ENCODE peak calls at places on chromosomes 4 and X, in nine cellular contexts. O, F, Z, H, S, A, C, V and U are unnamed samples.

GRCh38 chr4:149549911-149550310 is 265.7 kb downstream of the IQCM start:
- DNase-seq in O (no peak), F (no peak), Z (no peak), H (no peak), S (no peak), A (peak; percentile 16), C (no peak), V (no peak), U (no peak)

GRCh38 chr4:183171484-183172267 is 72.6 kb downstream of the WWC2 start:
- DNase-seq in O (no peak), F (no peak), Z (no peak), H (no peak), S (no peak), A (no peak), C (no peak), V (no peak), U (no peak)

GRCh38 chr4:61543976-61544375 is 343.9 kb downstream of the ADGRL3 start:
- DNase-seq in O (no peak), F (no peak), Z (no peak), H (no peak), S (no peak), A (no peak), C (no peak), V (no peak), U (no peak)

GRCh38 chr4:102815981-102816380 is 11.4 kb downstream of the UBE2D3 start:
- DNase-seq in O (no peak), F (no peak), Z (no peak), H (no peak), S (no peak), A (no peak), C (no peak), V (no peak), U (no peak)

GRCh38 chrX:138886769-138887168 is 175.3 kb upstream of the FGF13 start:
- DNase-seq in O (no peak), F (no peak), Z (no peak), H (no peak), S (no peak), A (no peak), C (no peak), V (no peak), U (peak; percentile 22)

GRCh38 chr4:10119263-10119662 is 2.7 kb upstream of the WDR1 start:
- DNase-seq in O (no peak), F (no peak), Z (no peak), H (no peak), S (no peak), A (no peak), C (no peak), V (no peak), U (no peak)

GRCh38 chr4:6751611-6752485 is 30.7 kb upstream of the KIAA0232 start:
- DNase-seq in O (no peak), F (no peak), Z (no peak), H (no peak), S (no peak), A (no peak), C (no peak), V (no peak), U (no peak)

GRCh38 chrX:109294097-109294815 is 187.6 kb downstream of the GUCY2F start:
- DNase-seq in O (no peak), F (no peak), Z (no peak), H (no peak), S (no peak), A (no peak), C (no peak), V (no peak), U (no peak)

GRCh38 chr4:2413821-2414610 is 4.4 kb downstream of the ZFYVE28 start:
- DNase-seq in O (no peak), F (no peak), Z (no peak), H (no peak), S (peak; percentile 69), A (no peak), C (peak; percentile 38), V (no peak), U (no peak)

GRCh38 chrX:52979568-52979967 is 21.2 kb upstream of the FAM156A start:
- DNase-seq in O (no peak), F (no peak), Z (peak; percentile 26), H (no peak), S (no peak), A (no peak), C (no peak), V (no peak), U (peak; percentile 76)
- H3K4me1 ChIP-seq in O (peaks cover 17% of the 10 kb centered on the region), F (no peaks in the 10 kb centered on the region), Z (peaks cover 18% of the 10 kb centered on the region), H (no peaks in the 10 kb centered on the region), S (no peaks in the 10 kb centered on the region), A (no peaks in the 10 kb centered on the region), C (no peaks in the 10 kb centered on the region), V (peaks cover 19% of the 10 kb centered on the region), U (peaks cover 26% of the 10 kb centered on the region)

DNA sequence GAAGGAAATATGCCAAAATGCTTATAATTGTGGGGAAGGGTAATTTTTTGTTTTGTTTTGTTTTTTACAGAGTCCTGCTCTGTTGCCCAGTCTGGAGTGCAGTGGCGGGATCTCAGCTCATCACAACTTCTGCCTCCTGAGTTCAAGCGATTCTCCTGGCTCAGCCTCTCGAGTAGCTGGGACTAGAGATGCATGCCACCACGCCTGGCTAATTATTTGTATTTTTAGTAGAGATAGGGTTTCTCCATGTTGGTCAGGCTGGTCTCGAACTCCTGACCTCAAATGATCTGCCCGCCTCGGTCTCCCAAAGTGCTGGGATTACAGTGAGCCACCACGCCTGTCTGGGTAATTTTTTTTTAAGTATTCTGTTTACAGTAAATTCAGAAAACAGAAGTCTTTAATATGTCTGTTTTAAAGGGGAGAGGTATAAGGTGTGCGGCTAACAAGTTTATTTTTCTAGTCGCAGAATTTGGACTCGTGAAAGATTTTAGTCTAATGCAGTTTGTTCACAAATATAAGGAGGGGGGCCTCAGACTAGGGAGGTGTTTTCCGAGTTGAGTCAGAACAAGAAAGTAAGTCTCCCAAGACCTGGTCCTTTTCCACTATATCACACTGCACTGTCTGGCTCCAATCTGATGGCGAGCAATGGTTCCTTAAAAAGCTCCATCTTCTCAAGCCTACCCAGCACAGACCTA is 1.5 kb downstream of the ACSL1 start:
- DNase-seq in O (no peak), F (no peak), Z (no peak), H (no peak), S (no peak), A (no peak), C (no peak), V (no peak), U (no peak)
- H3K4me3 ChIP-seq in O (no peak overlapping the region), F (peak overlapping the region; percentile 65), Z (peak overlapping the region; percentile 88), H (no peak overlapping the region), S (peak overlapping the region; percentile 64), A (no peak overlapping the region), C (peak overlapping the region; percentile 86), V (peak overlapping the region; percentile 89), U (peak overlapping the region; percentile 78)

DNA sequence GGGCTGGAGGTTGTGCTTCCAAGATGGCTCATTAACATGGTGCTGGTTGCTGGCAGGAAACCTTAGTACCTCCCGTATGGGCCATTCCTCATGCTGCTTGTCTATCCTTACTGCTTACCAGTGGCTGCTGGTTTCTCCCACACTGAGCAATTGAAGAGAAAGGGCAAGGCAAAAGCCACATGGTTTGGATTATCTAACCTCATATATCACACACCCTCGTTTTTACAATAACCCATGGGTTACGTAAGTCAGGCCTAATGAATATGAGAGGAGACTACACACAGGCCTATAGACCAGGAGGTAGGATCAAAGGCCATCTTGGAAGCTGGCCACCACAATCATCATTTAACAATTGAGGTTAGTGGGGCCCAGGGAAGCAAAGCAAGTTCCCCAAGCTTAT is 141.8 kb upstream of the EDNRA start:
- DNase-seq in O (no peak), F (no peak), Z (no peak), H (no peak), S (no peak), A (no peak), C (no peak), V (no peak), U (no peak)
- TF ChIP-seq POLR2A in O (no peak), F (no peak), Z (no peak), H (no peak), S (no peak), A (no peak), C (no peak), V (no peak), U (no peak)

GRCh38 chrX:51893931-51894696 is 691 bp downstream of the MAGED1 start:
- DNase-seq in O (no peak), F (no peak), Z (peak; percentile 69), H (no peak), S (no peak), A (peak; percentile 34), C (no peak), V (no peak), U (peak; percentile 22)
- H3K4me1 ChIP-seq in O (no peaks in the 10 kb centered on the region), F (no peaks in the 10 kb centered on the region), Z (peaks cover 21% of the 10 kb centered on the region), H (no peaks in the 10 kb centered on the region), S (no peaks in the 10 kb centered on the region), A (peaks cover 7% of the 10 kb centered on the region), C (peaks cover 19% of the 10 kb centered on the region), V (peaks cover 19% of the 10 kb centered on the region), U (peaks cover 8% of the 10 kb centered on the region)